ENCODE peak calls at places on chromosomes 3 and 15, in five cellular contexts. P, W, K, U and F are unnamed samples.

GRCh38 chr15:56763496-56763895 is 30.2 kb upstream of the ZNF280D start:
- DNase-seq in K (no peak), P (no peak), W (no peak), U (no peak), F (no peak)

GRCh38 chr3:49807427-49808114 is 4.5 kb downstream of the INKA1 start:
- DNase-seq in W (no peak), U (no peak), K (no peak), P (no peak), F (no peak)

GRCh38 chr3:129975332-129976090 is 991 bp downstream of the TRH start:
- DNase-seq in U (no peak), P (no peak), K (no peak), W (no peak), F (no peak)

GRCh38 chr3:22940285-22940684 is 262.8 kb upstream of the UBE2E2 start:
- DNase-seq in U (no peak), P (no peak), K (no peak), W (no peak), F (no peak)

GRCh38 chr3:123155471-123156011 is 46.2 kb upstream of the SEC22A start:
- DNase-seq in W (no peak), P (no peak), K (no peak), U (no peak), F (no peak)

GRCh38 chr3:123120546-123120945 is 53.7 kb downstream of the PDIA5 start:
- DNase-seq in P (no peak), K (no peak), W (no peak), U (no peak), F (no peak)

GRCh38 chr3:129245141-129245540 is 4.3 kb upstream of the COPG1 start:
- DNase-seq in W (no peak), P (no peak), U (no peak), K (no peak), F (no peak)

GRCh38 chr15:69194854-69195253 is 34.4 kb downstream of the GLCE start:
- DNase-seq in K (no peak), P (no peak), W (no peak), U (no peak), F (no peak)

GRCh38 chr15:66102563-66103292 is 150.8 kb downstream of the MEGF11 start:
- DNase-seq in K (no peak), W (no peak), U (no peak), P (no peak), F (no peak)

GRCh38 chr15:90184786-90185704 is 16.1 kb upstream of the SEMA4B start:
- DNase-seq in U (no peak), W (peak), K (no peak), P (no peak), F (peak)

GRCh38 chr3:135629696-135630408 is 335.7 kb upstream of the PPP2R3A start:
- DNase-seq in K (no peak), P (no peak), W (no peak), U (no peak), F (no peak)